ENCODE peak calls at places on chromosomes 6 and 20, in seven cellular contexts. N, B, R, A, H, I and F are unnamed samples.

GRCh38 chr20:31603822-31604566 is 1.1 kb upstream of the ID1 start:
- DNase-seq in N (peak), B (peak), R (peak), A (peak), H (peak), I (peak), F (peak)

GRCh38 chr6:154751020-154751800 is 18.0 kb downstream of the SCAF8 start:
- DNase-seq in N (no peak), B (no peak), R (no peak), A (no peak), H (peak), I (no peak), F (no peak)

GRCh38 chr6:108541843-108542795 is 18.6 kb upstream of the FOXO3 start:
- DNase-seq in N (no peak), B (peak), R (no peak), A (peak), H (peak), I (peak), F (peak)

GRCh38 chr6:131681585-131681984 is 19.6 kb downstream of the OR2A4 start:
- DNase-seq in N (no peak), B (no peak), R (no peak), A (no peak), H (no peak), I (no peak), F (no peak)

GRCh38 chr6:155014137-155014536 is 19.0 kb downstream of the TIAM2 start:
- DNase-seq in N (no peak), B (no peak), R (no peak), A (no peak), H (no peak), I (no peak), F (no peak)

GRCh38 chr6:146709036-146709622 is 110.4 kb downstream of the ADGB start:
- DNase-seq in N (no peak), B (no peak), R (no peak), A (no peak), H (no peak), I (no peak), F (no peak)

GRCh38 chr20:38239406-38239805 is 21.1 kb downstream of the KIAA1755 start:
- DNase-seq in N (no peak), B (no peak), R (no peak), A (no peak), H (no peak), I (no peak), F (no peak)

GRCh38 chr6:134738486-134738885 is 211.4 kb downstream of the ALDH8A1 start:
- DNase-seq in N (no peak), B (no peak), R (no peak), A (no peak), H (no peak), I (no peak), F (no peak)

GRCh38 chr6:25016311-25016710 is 80.6 kb upstream of the RIPOR2 start:
- DNase-seq in N (no peak), B (no peak), R (no peak), A (no peak), H (no peak), I (no peak), F (no peak)

GRCh38 chr6:1077822-1078221 is 234.1 kb upstream of the FOXQ1 start:
- DNase-seq in N (no peak), B (no peak), R (no peak), A (no peak), H (no peak), I (no peak), F (no peak)

GRCh38 chr6:91781946-91782345 is 1195.1 kb upstream of the MAP3K7 start:
- DNase-seq in N (no peak), B (peak), R (no peak), A (peak), H (no peak), I (no peak), F (no peak)

GRCh38 chr6:139679516-139680179 is 305.2 kb upstream of the CITED2 start:
- DNase-seq in N (no peak), B (no peak), R (no peak), A (no peak), H (peak), I (no peak), F (no peak)

GRCh38 chr6:46882622-46883021 is 39.1 kb downstream of the ADGRF5 start:
- DNase-seq in N (no peak), B (no peak), R (no peak), A (peak), H (no peak), I (no peak), F (no peak)

GRCh38 chr20:44031001-44031574 is 116.4 kb downstream of the TOX2 start:
- DNase-seq in N (no peak), B (no peak), R (no peak), A (no peak), H (no peak), I (no peak), F (no peak)

GRCh38 chr6:17224056-17224455 is 57.1 kb upstream of the RBM24 start:
- DNase-seq in N (no peak), B (no peak), R (no peak), A (no peak), H (no peak), I (no peak), F (no peak)

GRCh38 chr6:51289041-51289440 is 470.4 kb downstream of the TFAP2B start:
- DNase-seq in N (no peak), B (no peak), R (no peak), A (no peak), H (no peak), I (no peak), F (no peak)

GRCh38 chr6:45532626-45533258 is 155.0 kb upstream of the SUPT3H start:
- DNase-seq in N (no peak), B (no peak), R (no peak), A (no peak), H (no peak), I (no peak), F (no peak)

GRCh38 chr20:11193241-11193640 is 519.4 kb upstream of the JAG1 start:
- DNase-seq in N (no peak), B (no peak), R (no peak), A (no peak), H (no peak), I (no peak), F (no peak)

GRCh38 chr6:89792881-89793280 is 26.7 kb downstream of the MDN1 start:
- DNase-seq in N (no peak), B (peak), R (no peak), A (peak), H (peak), I (no peak), F (no peak)

GRCh38 chr20:31863296-31864085 is 6.8 kb downstream of the DUSP15 start:
- DNase-seq in N (no peak), B (no peak), R (no peak), A (no peak), H (no peak), I (no peak), F (no peak)

GRCh38 chr6:4624726-4625125 is 151.5 kb upstream of the CDYL start:
- DNase-seq in N (no peak), B (no peak), R (no peak), A (no peak), H (no peak), I (no peak), F (no peak)

GRCh38 chr6:154314084-154314483 is 42.5 kb downstream of the IPCEF1 start:
- DNase-seq in N (no peak), B (no peak), R (no peak), A (peak), H (no peak), I (no peak), F (no peak)

GRCh38 chr20:32238483-32239425 is 31.1 kb downstream of the POFUT1 start:
- DNase-seq in N (no peak), B (no peak), R (no peak), A (no peak), H (no peak), I (no peak), F (no peak)

GRCh38 chr20:57450419-57450818 is 59.2 kb downstream of the RBM38 start:
- DNase-seq in N (no peak), B (no peak), R (no peak), A (no peak), H (peak), I (no peak), F (no peak)

GRCh38 chr6:43283514-43283901 is 14.6 kb upstream of the SLC22A7 start:
- DNase-seq in N (no peak), B (no peak), R (no peak), A (no peak), H (no peak), I (no peak), F (no peak)

GRCh38 chr6:74879234-74879633 is 326.6 kb downstream of the COL12A1 start:
- DNase-seq in N (no peak), B (no peak), R (no peak), A (no peak), H (no peak), I (no peak), F (peak)

GRCh38 chr20:45337367-45338120 is 10.7 kb downstream of the SDC4 start:
- DNase-seq in N (no peak), B (no peak), R (no peak), A (no peak), H (no peak), I (no peak), F (no peak)

GRCh38 chr6:15319677-15320076 is 73.8 kb downstream of the JARID2 start:
- DNase-seq in N (no peak), B (no peak), R (no peak), A (no peak), H (no peak), I (no peak), F (no peak)